ENCODE peak calls at places on chromosomes 4 and X, in four cellular contexts. Y, I, N and W are unnamed samples.

GRCh38 chrX:151762802-151763201 is 28.3 kb downstream of the CNGA2 start:
- DNase-seq in I (no peak), Y (no peak), N (no peak), W (no peak)

GRCh38 chr4:145884775-145885174 is 53.8 kb downstream of the ZNF827 start:
- DNase-seq in I (no peak), N (no peak), Y (no peak), W (no peak)

GRCh38 chrX:66760648-66761047 is 121.8 kb upstream of the EDA2R start:
- DNase-seq in I (peak), N (no peak), Y (no peak), W (no peak)

GRCh38 chrX:40734956-40735317 is 405 bp downstream of the MED14 start:
- DNase-seq in Y (no peak), N (no peak), I (peak), W (no peak)

GRCh38 chrX:150200361-150200760 is 162.8 kb upstream of the MAMLD1 start:
- DNase-seq in Y (no peak), I (no peak), N (no peak), W (no peak)

GRCh38 chr4:83361416-83362196 is 27.0 kb upstream of the HPSE start:
- DNase-seq in N (no peak), Y (no peak), I (peak), W (no peak)

GRCh38 chr4:2284934-2285664 is 23.2 kb upstream of the MXD4 start:
- DNase-seq in I (no peak), Y (no peak), N (peak), W (no peak)

GRCh38 chr4:2320152-2320551 is 58.2 kb upstream of the MXD4 start:
- DNase-seq in Y (no peak), I (no peak), N (no peak), W (no peak)

GRCh38 chr4:52919451-52919850 is 57.3 kb downstream of the RASL11B start:
- DNase-seq in Y (no peak), I (no peak), N (no peak), W (no peak)

GRCh38 chr4:168928346-168928745 is 81.7 kb downstream of the CBR4 start:
- DNase-seq in Y (no peak), N (no peak), I (no peak), W (no peak)

GRCh38 chr4:76984788-76985211 is 35.2 kb downstream of the SEPTIN11 start:
- DNase-seq in Y (no peak), I (peak), N (peak), W (no peak)

GRCh38 chr4:122548452-122548851 is 72.4 kb downstream of the IL21 start:
- DNase-seq in N (peak), Y (no peak), I (no peak), W (no peak)

GRCh38 chr4:128354205-128354821 is 66.7 kb upstream of the PGRMC2 start:
- DNase-seq in I (peak), Y (no peak), N (peak), W (no peak)

GRCh38 chr4:108143515-108143914 is 25.2 kb downstream of the LEF1 start:
- DNase-seq in N (no peak), I (no peak), Y (no peak), W (no peak)

GRCh38 chrX:56233100-56233499 is 944 bp downstream of the KLF8 start:
- DNase-seq in N (no peak), Y (no peak), I (no peak), W (no peak)

GRCh38 chr4:8871417-8872401 is at the start of gene HMX1:
- DNase-seq in Y (no peak), N (no peak), I (peak), W (no peak)

GRCh38 chr4:128159967-128160366 is 98.9 kb downstream of the LARP1B start:
- DNase-seq in Y (no peak), I (no peak), N (peak), W (no peak)

GRCh38 chr4:145734576-145735329 is 54.8 kb downstream of the C4orf51 start:
- DNase-seq in N (peak), I (no peak), Y (no peak), W (no peak)

GRCh38 chr4:176054942-176055341 is 10.7 kb upstream of the WDR17 start:
- DNase-seq in Y (no peak), N (no peak), I (peak), W (no peak)

GRCh38 chrX:11750051-11750450 is 8.0 kb upstream of the MSL3 start:
- DNase-seq in I (no peak), N (no peak), Y (no peak), W (no peak)

GRCh38 chr4:178414881-178415446 is 972.7 kb upstream of the AGA start:
- DNase-seq in Y (no peak), N (no peak), I (no peak), W (no peak)

GRCh38 chrX:20063153-20063552 is 53.6 kb downstream of the MAP7D2 start:
- DNase-seq in Y (no peak), N (no peak), I (no peak), W (no peak)

GRCh38 chrX:9337056-9337455 is 127.8 kb upstream of the TBL1X start:
- DNase-seq in I (no peak), N (peak), Y (no peak), W (no peak)

GRCh38 chr4:129230836-129231235 is 134.9 kb downstream of the C4orf33 start:
- DNase-seq in N (no peak), Y (no peak), I (no peak), W (no peak)

GRCh38 chr4:121554377-121554776 is 142.4 kb downstream of the ANXA5 start:
- DNase-seq in Y (no peak), I (no peak), N (no peak), W (no peak)

GRCh38 chrX:24301806-24302205 is 12.1 kb downstream of the SUPT20HL2 start:
- DNase-seq in N (peak), Y (no peak), I (no peak), W (no peak)

GRCh38 chr4:120812216-120812615 is 110.3 kb downstream of the PRDM5 start:
- DNase-seq in Y (no peak), I (no peak), N (no peak), W (no peak)

GRCh38 chr4:99087887-99088484 is 602 bp downstream of the ADH5 start:
- DNase-seq in N (peak), I (peak), Y (no peak), W (peak)

GRCh38 chrX:39361736-39362135 is 560.5 kb downstream of the MID1IP1 start:
- DNase-seq in I (no peak), Y (no peak), N (no peak), W (no peak)

GRCh38 chr4:54929459-54929858 is 195.9 kb downstream of the KDR start:
- DNase-seq in I (no peak), Y (no peak), N (no peak), W (no peak)